ENCODE peak calls at places on chromosome 1, in five cellular contexts. Z, P, G, X and N are unnamed samples.

GRCh38 chr1:11650331-11650991 is 3.8 kb downstream of the FBXO2 start:
- DNase-seq in Z (peak), P (no peak), G (peak), X (peak), N (peak)

GRCh38 chr1:87965193-87965592 is 636.5 kb downstream of the LMO4 start:
- DNase-seq in G (no peak), P (no peak), X (no peak), Z (no peak), N (no peak)

GRCh38 chr1:19179597-19180271 is 30.3 kb downstream of the UBR4 start:
- DNase-seq in Z (no peak), G (no peak), X (peak), P (no peak), N (no peak)

GRCh38 chr1:3641046-3641760 is 8.7 kb downstream of the WRAP73 start:
- DNase-seq in P (no peak), X (no peak), Z (no peak), G (no peak), N (no peak)

GRCh38 chr1:154846921-154847442 is 23.1 kb downstream of the KCNN3 start:
- DNase-seq in P (no peak), Z (no peak), G (no peak), X (no peak), N (no peak)

GRCh38 chr1:82565146-82565545 is 764.4 kb downstream of the ADGRL2 start:
- DNase-seq in Z (no peak), G (no peak), P (peak), X (peak), N (peak)

GRCh38 chr1:187685338-187685737 is 856.6 kb downstream of the PLA2G4A start:
- DNase-seq in X (peak), Z (no peak), P (no peak), G (no peak), N (no peak)

GRCh38 chr1:200081151-200081981 is 53.9 kb downstream of the NR5A2 start:
- DNase-seq in X (no peak), Z (no peak), P (no peak), G (no peak), N (no peak)

GRCh38 chr1:217369996-217370551 is 260.8 kb downstream of the GPATCH2 start:
- DNase-seq in Z (no peak), P (no peak), X (no peak), G (no peak), N (no peak)

GRCh38 chr1:2480236-2480985 is 4.3 kb downstream of the PLCH2 start:
- DNase-seq in X (no peak), P (no peak), G (no peak), Z (no peak), N (no peak)

GRCh38 chr1:67575861-67576260 is 109.1 kb upstream of the GADD45A start:
- DNase-seq in X (peak), P (peak), G (no peak), Z (no peak), N (peak)

GRCh38 chr1:208101661-208102431 is 142.3 kb downstream of the PLXNA2 start:
- DNase-seq in Z (peak), P (no peak), G (no peak), X (no peak), N (no peak)

GRCh38 chr1:220750126-220750525 is 2.0 kb downstream of the MTARC2 start:
- DNase-seq in Z (no peak), G (no peak), P (no peak), X (no peak), N (no peak)

GRCh38 chr1:27525296-27526271 is 35.6 kb upstream of the WASF2 start:
- DNase-seq in X (peak), G (peak), Z (no peak), P (no peak), N (no peak)

GRCh38 chr1:45892068-45892785 is 88.8 kb downstream of the MAST2 start:
- DNase-seq in P (peak), Z (no peak), G (no peak), X (peak), N (peak)

GRCh38 chr1:61079276-61079897 is 3.0 kb upstream of the NFIA start:
- DNase-seq in Z (no peak), P (no peak), X (no peak), G (no peak), N (no peak)

GRCh38 chr1:9867408-9868243 is 42.4 kb downstream of the CTNNBIP1 start:
- DNase-seq in G (peak), P (no peak), Z (peak), X (peak), N (no peak)

GRCh38 chr1:212213754-212214153 is 71.5 kb upstream of the PPP2R5A start:
- DNase-seq in P (no peak), X (no peak), Z (no peak), G (no peak), N (no peak)

GRCh38 chr1:221751267-221751887 is 9.5 kb upstream of the DUSP10 start:
- DNase-seq in Z (no peak), P (no peak), X (no peak), G (no peak), N (no peak)

GRCh38 chr1:170586942-170587593 is 55.1 kb downstream of the GORAB start:
- DNase-seq in X (peak), Z (no peak), G (no peak), P (peak), N (peak)

GRCh38 chr1:170580636-170581035 is 48.7 kb downstream of the GORAB start:
- DNase-seq in X (no peak), P (no peak), G (no peak), Z (no peak), N (no peak)

GRCh38 chr1:170586321-170586855 is 54.4 kb downstream of the GORAB start:
- DNase-seq in P (peak), Z (no peak), X (peak), G (no peak), N (peak)

GRCh38 chr1:170581041-170581440 is 49.1 kb downstream of the GORAB start:
- DNase-seq in P (no peak), G (no peak), Z (no peak), X (no peak), N (no peak)

DNA sequence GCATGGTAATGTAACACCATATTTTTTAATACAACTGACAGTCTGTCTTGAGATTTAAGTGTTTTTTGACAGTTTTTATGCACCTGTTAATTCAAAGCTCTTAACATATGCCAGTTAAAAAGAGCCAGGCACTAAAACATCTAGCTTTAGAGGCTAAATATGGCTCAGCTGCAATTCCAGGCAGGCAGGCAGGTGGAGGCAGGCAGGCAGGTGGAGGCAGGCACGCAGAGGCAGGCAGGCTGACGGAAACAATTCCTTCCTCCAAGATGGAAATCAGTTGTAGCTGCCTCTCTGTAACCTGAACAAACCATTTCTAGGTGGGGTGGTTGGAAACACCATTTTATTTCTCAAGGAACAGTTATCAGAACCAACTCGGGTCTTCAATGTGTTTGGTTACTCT is 51.2 kb downstream of the GORAB start:
- DNase-seq in P (no peak), G (no peak), X (no peak), Z (no peak), N (no peak)
- TF ChIP-seq CTCF in P (no peak), G (no peak), X (no peak), Z (no peak), N (no peak)

DNA sequence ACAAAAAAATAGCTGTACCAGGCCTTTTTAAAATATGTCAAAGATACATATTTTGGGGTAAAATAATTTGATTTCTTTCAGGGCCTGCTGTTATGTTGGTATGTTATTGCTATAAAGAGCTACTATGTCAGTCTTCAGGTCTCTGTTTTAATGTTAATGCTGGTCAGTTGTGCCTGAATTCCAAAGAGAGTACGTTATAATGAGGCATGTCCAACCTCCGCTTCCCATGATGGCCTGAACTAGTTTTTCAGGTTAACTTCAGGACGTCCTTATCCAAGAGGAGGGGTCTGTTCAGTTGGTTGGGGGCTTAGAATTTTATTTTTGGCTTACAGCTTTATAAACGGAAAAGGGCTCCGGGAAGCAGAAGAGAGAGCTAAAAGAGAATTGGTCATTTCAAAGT is 34.9 kb upstream of the LYPD8 start:
- DNase-seq in Z (no peak), G (no peak), X (no peak), P (no peak), N (no peak)
- TF ChIP-seq CTCF in Z (no peak), G (no peak), X (no peak), P (no peak), N (no peak)

GRCh38 chr1:215819114-215819513 is 252.0 kb downstream of the KCTD3 start:
- DNase-seq in P (no peak), Z (no peak), X (no peak), G (no peak), N (no peak)

GRCh38 chr1:215830221-215830620 is 263.1 kb downstream of the KCTD3 start:
- DNase-seq in Z (no peak), G (no peak), X (no peak), P (no peak), N (no peak)

DNA sequence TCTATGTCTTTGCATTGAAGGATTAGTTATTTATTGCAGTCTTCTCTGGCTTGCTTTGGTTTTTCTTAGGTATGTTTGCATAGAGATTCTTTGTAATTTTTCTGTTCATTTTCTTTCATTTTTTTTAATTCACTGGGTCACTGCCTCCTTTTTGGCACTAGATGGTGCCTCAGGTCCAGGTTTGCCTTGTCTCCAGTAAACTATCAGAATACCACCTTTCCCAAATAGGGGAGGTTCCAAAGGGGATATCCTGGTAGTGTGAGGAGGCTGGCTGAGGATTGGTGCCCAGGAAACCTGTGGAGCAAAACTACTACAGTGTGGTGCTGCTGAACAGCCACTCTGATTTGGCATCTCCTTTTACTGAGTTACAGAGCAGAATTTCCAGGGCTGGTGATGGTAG is 257.1 kb downstream of the KCTD3 start:
- DNase-seq in X (no peak), G (no peak), Z (no peak), P (no peak), N (no peak)
- TF ChIP-seq CTCF in X (peak), G (no peak), Z (no peak), P (peak), N (peak)

DNA sequence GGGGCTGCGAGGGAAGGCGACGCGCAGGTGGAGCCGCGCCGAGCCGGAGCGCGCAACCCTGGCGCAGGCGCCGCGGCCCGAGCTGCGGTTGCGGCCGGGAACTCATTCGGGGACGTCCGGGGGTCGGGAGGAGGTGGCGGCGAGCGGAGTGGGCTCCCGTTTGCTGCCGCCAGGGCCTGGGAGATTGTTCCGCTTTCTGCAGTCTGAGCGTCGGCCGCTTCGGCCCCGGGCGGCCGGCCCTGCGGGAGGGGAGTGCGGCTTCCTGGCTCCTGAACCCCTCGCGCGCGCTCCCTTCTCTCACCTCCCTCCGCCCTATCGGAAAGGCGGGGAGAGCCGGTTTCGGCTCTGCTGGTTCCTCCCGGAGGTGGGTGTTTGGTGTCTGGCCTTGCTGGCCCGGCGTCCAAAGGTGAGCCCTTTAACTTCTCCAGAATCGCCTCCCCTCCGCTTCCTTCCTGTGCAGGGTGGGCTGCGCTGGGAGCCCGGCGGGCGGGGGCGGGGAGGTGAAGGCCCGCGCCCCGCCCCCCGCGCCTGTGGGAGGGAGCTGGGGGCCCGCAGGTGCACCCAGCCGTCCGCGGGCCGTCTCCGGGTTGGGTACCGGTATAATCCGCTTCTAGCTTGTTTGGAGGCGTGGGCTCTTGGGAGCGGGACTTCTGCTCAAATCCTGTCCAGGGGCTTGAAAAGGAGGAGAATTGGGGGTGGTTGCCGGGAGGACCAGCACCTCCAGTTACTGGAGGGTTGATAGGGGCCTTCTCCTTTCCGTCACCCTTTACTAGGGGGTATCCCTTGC is 683 bp downstream of the LRRC8D start:
- DNase-seq in G (peak), X (no peak), P (no peak), Z (no peak), N (no peak)
- TF ChIP-seq CTCF in G (no peak), X (peak), P (no peak), Z (no peak), N (no peak)

DNA sequence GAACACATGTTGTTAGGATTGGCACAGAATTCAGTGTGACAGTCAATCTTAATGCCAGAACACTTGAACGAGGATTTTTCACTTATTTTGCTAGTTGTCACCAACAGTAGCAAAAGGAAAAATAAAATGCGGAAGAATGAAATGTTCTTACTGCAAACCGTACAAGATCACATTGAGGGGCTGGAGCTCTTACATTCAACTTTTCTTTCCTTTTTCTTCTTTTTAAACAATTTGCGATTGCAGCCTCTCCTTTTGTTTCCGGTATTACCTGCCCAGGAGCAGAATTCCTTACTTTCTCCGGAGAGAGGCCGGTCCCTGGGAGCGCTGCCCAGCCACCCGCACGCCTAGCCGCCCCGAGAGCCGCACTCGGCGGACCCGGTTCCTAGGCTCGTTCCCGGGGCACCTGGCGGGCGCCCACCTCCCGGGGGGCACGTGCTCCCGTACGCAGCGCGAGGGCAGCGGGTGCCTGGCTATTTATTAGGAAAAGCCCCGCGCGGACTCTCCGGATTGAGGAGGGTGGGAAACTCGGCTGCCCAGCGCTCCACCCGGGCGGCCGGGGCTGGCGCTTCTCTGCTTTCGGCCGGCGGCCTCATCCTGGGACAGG is 1.2 kb upstream of the CAMTA1 start:
- DNase-seq in Z (no peak), G (no peak), P (no peak), X (no peak), N (no peak)
- TF ChIP-seq CTCF in Z (no peak), G (no peak), P (no peak), X (no peak), N (no peak)